ENCODE peak calls at places on chromosome 12, in seven cellular contexts. K is ovary, X is esophagus squamous epithelium, A is stomach, W is suprapubic skin, U is H1, I is uterus. Y is an unnamed sample.

GRCh38 chr12:121801601-121802484 is 2.0 kb upstream of the SETD1B start:
- DNase-seq in K (no peak), X (no peak), A (no peak), W (no peak), U (no peak), I (no peak), Y (no peak)

GRCh38 chr12:107411792-107412535 is 273.6 kb upstream of the PWP1 start:
- DNase-seq in K (no peak), X (no peak), A (no peak), W (no peak), U (no peak), I (no peak), Y (no peak)

GRCh38 chr12:105935106-105935505 is 203.6 kb downstream of the NUAK1 start:
- DNase-seq in K (no peak), X (no peak), A (no peak), W (no peak), U (no peak), I (no peak), Y (no peak)

GRCh38 chr12:77916276-77916675 is 85.6 kb downstream of the NAV3 start:
- DNase-seq in K (no peak), X (no peak), A (no peak), W (no peak), U (no peak), I (no peak), Y (no peak)

GRCh38 chr12:69513297-69513696 is 43.1 kb downstream of the FRS2 start:
- DNase-seq in K (no peak), X (no peak), A (no peak), W (no peak), U (no peak), I (no peak), Y (no peak)

GRCh38 chr12:113469224-113469652 is 2.4 kb downstream of the LHX5 start:
- DNase-seq in K (no peak), X (no peak), A (no peak), W (no peak), U (no peak), I (no peak), Y (no peak)

GRCh38 chr12:41856228-41856627 is 288.4 kb downstream of the GXYLT1 start:
- DNase-seq in K (no peak), X (no peak), A (no peak), W (no peak), U (no peak), I (no peak), Y (no peak)

GRCh38 chr12:23686095-23686494 is 263.4 kb downstream of the SOX5 start:
- DNase-seq in K (no peak), X (no peak), A (no peak), W (no peak), U (no peak), I (no peak), Y (no peak)

GRCh38 chr12:52132754-52133161 is 53.3 kb downstream of the SMIM41 start:
- DNase-seq in K (no peak), X (no peak), A (no peak), W (peak; percentile 63), U (no peak), I (no peak), Y (no peak)

GRCh38 chr12:52806821-52807543 is 6.9 kb downstream of the KRT4 start:
- DNase-seq in K (no peak), X (no peak), A (no peak), W (no peak), U (no peak), I (no peak), Y (no peak)

GRCh38 chr12:80598004-80598606 is 109.3 kb upstream of the MYF6 start:
- DNase-seq in K (no peak), X (no peak), A (no peak), W (no peak), U (no peak), I (no peak), Y (no peak)

GRCh38 chr12:131220007-131220685 is 266.4 kb downstream of the ADGRD1 start:
- DNase-seq in K (no peak), X (no peak), A (no peak), W (peak; percentile 31), U (no peak), I (no peak), Y (no peak)

GRCh38 chr12:70719084-70719483 is 81.9 kb upstream of the PTPRB start:
- DNase-seq in K (no peak), X (no peak), A (no peak), W (no peak), U (no peak), I (no peak), Y (no peak)

GRCh38 chr12:86186449-86186848 is 69.7 kb downstream of the MGAT4C start:
- DNase-seq in K (no peak), X (no peak), A (no peak), W (no peak), U (no peak), I (no peak), Y (no peak)

GRCh38 chr12:24679135-24679534 is 269.8 kb downstream of the BCAT1 start:
- DNase-seq in K (no peak), X (no peak), A (no peak), W (no peak), U (no peak), I (no peak), Y (no peak)

GRCh38 chr12:13223176-13223806 is 26.8 kb downstream of the EMP1 start:
- DNase-seq in K (no peak), X (no peak), A (no peak), W (no peak), U (no peak), I (no peak), Y (no peak)

GRCh38 chr12:27252934-27253333 is 8.8 kb downstream of the STK38L start:
- DNase-seq in K (no peak), X (no peak), A (no peak), W (no peak), U (no peak), I (no peak), Y (no peak)

GRCh38 chr12:14256139-14256538 is 109.3 kb upstream of the ATF7IP start:
- DNase-seq in K (no peak), X (no peak), A (no peak), W (no peak), U (no peak), I (no peak), Y (no peak)

GRCh38 chr12:69688021-69688420 is 11.1 kb downstream of the BEST3 start:
- DNase-seq in K (no peak), X (no peak), A (no peak), W (no peak), U (no peak), I (no peak), Y (no peak)

GRCh38 chr12:89325495-89325894 is 26.8 kb downstream of the DUSP6 start:
- DNase-seq in K (no peak), X (no peak), A (no peak), W (no peak), U (no peak), I (no peak), Y (no peak)

GRCh38 chr12:32365473-32366064 is 33.8 kb upstream of the FGD4 start:
- DNase-seq in K (peak; percentile 61), X (no peak), A (peak; percentile 61), W (no peak), U (peak; percentile 29), I (peak; percentile 26), Y (peak; percentile 63)

GRCh38 chr12:19287302-19287701 is 152.0 kb upstream of the AEBP2 start:
- DNase-seq in K (no peak), X (no peak), A (no peak), W (no peak), U (no peak), I (no peak), Y (no peak)

GRCh38 chr12:117045175-117045997 is 53.8 kb downstream of the TESC start:
- DNase-seq in K (no peak), X (no peak), A (no peak), W (no peak), U (no peak), I (no peak), Y (no peak)

GRCh38 chr12:46523863-46524770 is 151.5 kb upstream of the SLC38A2 start:
- DNase-seq in K (no peak), X (no peak), A (no peak), W (no peak), U (no peak), I (peak; percentile 34), Y (no peak)

GRCh38 chr12:80044694-80045046 is 54.7 kb upstream of the OTOGL start:
- DNase-seq in K (no peak), X (no peak), A (no peak), W (no peak), U (no peak), I (no peak), Y (no peak)

DNA sequence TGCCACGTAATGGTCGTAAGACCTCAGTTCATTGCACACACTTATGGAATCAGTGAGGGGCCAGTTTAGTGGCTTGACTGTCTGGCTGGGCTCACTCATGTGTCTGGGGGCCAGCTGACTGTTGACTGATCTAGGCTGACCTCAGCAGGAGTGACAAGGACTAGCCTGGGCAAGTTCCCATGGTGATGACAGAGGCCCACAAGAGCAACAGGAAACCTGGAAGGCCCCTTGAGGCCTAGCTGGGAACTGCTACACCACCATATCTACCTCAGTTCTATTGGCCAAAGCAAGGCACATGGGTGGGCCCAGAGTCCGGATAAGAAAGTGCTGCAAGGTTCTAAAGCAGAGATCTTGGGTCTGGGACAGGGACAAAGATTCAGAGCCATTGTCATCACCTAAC is 21.3 kb upstream of the RFLNA start:
- DNase-seq in K (no peak), X (no peak), A (no peak), W (no peak), U (peak; percentile 44), I (no peak), Y (no peak)
- TF ChIP-seq CTCF in K (no peak), X (peak; percentile 38), A (no peak), W (no peak), U (peak; percentile 45), I (no peak), Y (no peak)

GRCh38 chr12:48351022-48351708 is 446 bp upstream of the ZNF641 start:
- DNase-seq in K (peak; percentile 85), X (no peak), A (peak; percentile 72), W (peak; percentile 81), U (no peak), I (peak; percentile 86), Y (peak; percentile 61)
- TF ChIP-seq POLR2A in K (peak; percentile 4), X (no peak), A (no peak), W (no peak), U (no peak), I (no peak), Y (no peak)

DNA sequence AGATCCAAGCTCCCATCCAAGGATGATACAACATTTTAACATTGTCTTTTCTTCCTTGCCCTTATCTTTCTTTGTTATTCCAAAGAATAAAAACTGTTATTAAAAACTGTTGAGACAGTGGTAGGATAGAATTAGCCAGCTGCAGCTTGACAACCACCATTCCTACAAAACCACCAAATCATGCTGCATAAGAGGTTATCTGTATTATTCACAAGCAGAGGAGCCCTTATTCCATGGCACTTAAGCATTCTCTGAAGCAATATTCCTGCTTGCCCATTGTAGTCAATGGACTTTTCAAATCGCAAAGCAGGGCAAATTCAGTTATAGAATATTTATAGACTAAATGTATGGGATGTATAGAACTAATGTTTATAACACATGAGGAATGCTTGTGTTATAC is 3.4 kb downstream of the ABCD2 start:
- DNase-seq in K (no peak), X (no peak), A (no peak), W (no peak), U (no peak), I (no peak), Y (no peak)
- H3K4me3 ChIP-seq in K (no peak overlapping the region), X (no peak overlapping the region), A (no peak overlapping the region), W (no peak overlapping the region), U (no peak overlapping the region), I (no peak overlapping the region), Y (no peak overlapping the region)

GRCh38 chr12:3828888-3829287 is 44.3 kb downstream of the PARP11 start:
- DNase-seq in K (no peak), X (no peak), A (no peak), W (no peak), U (no peak), I (no peak), Y (no peak)
- TF ChIP-seq CTCF in K (no peak), X (no peak), A (no peak), W (no peak), U (no peak), I (no peak), Y (no peak)

GRCh38 chr12:103128862-103129501 is 171.5 kb downstream of the ASCL1 start:
- DNase-seq in K (no peak), X (no peak), A (peak; percentile 51), W (no peak), U (no peak), I (no peak), Y (no peak)
- TF ChIP-seq POLR2A in K (no peak), X (no peak), A (no peak), W (no peak), U (no peak), I (no peak), Y (no peak)

Y was measured in tibial nerve.